ENCODE peak calls at places on chromosomes 1 and 21, in six cellular contexts. F is sigmoid colon, Z is endothelial cell of umbilical vein, H is A549, W is testis, K is tibial nerve. C is an unnamed sample. For H3K9me3, the result is how much of the 10 kb centered on the place peaks cover.

GRCh38 chr1:42176902-42177519 is 12.5 kb upstream of the GUCA2A start:
- DNase-seq in Z (peak), W (peak), K (no peak), F (no peak), H (peak), C (peak)

GRCh38 chr1:195188821-195189220 is 1419.4 kb downstream of the KCNT2 start:
- DNase-seq in F (no peak), Z (no peak), W (no peak), K (no peak), H (no peak), C (no peak)

GRCh38 chr21:42640486-42640885 is 12.9 kb upstream of the PDE9A start:
- DNase-seq in Z (no peak), W (peak), H (no peak), K (no peak), F (no peak), C (no peak)

GRCh38 chr1:216902669-216903388 is 179.6 kb upstream of the ESRRG start:
- DNase-seq in K (no peak), H (no peak), Z (no peak), F (no peak), W (no peak), C (peak)

GRCh38 chr1:244187310-244187709 is 136.2 kb downstream of the ZBTB18 start:
- DNase-seq in F (no peak), H (no peak), Z (no peak), K (no peak), W (no peak), C (no peak)

GRCh38 chr1:32892368-32893197 is 6.3 kb downstream of the HPCA start:
- DNase-seq in F (peak), H (peak), Z (no peak), W (peak), K (no peak), C (no peak)

GRCh38 chr1:234674218-234674815 is 64.3 kb upstream of the IRF2BP2 start:
- DNase-seq in H (no peak), K (no peak), W (no peak), Z (no peak), F (no peak), C (no peak)

GRCh38 chr1:232301246-232301645 is 328.7 kb downstream of the SIPA1L2 start:
- DNase-seq in K (no peak), F (no peak), H (no peak), Z (no peak), W (no peak), C (no peak)

GRCh38 chr1:171220551-171221175 is 27.6 kb upstream of the FMO1 start:
- DNase-seq in W (no peak), H (no peak), K (no peak), Z (no peak), F (no peak), C (no peak)

GRCh38 chr1:187948170-187948794 is 1119.5 kb downstream of the PLA2G4A start:
- DNase-seq in W (no peak), Z (no peak), F (no peak), H (no peak), K (no peak), C (no peak)

GRCh38 chr1:90335566-90335965 is 340.7 kb downstream of the ZNF326 start:
- DNase-seq in W (no peak), F (no peak), K (no peak), H (no peak), Z (no peak), C (no peak)

GRCh38 chr1:162772571-162773154 is 17.8 kb upstream of the HSD17B7 start:
- DNase-seq in W (no peak), Z (no peak), K (peak), H (no peak), F (no peak), C (no peak)

GRCh38 chr1:94416901-94417701 is 1.1 kb upstream of the ABCD3 start:
- DNase-seq in Z (peak), K (peak), H (peak), F (peak), W (peak), C (peak)

GRCh38 chr21:35254752-35255138 is 205.6 kb upstream of the RUNX1 start:
- DNase-seq in Z (no peak), K (no peak), W (no peak), H (no peak), F (no peak), C (no peak)

GRCh38 chr1:178284059-178284458 is 190.2 kb downstream of the RASAL2 start:
- DNase-seq in H (no peak), K (no peak), F (no peak), W (no peak), Z (no peak), C (no peak)

GRCh38 chr1:54814148-54814498 is 13.0 kb upstream of the TTC22 start:
- DNase-seq in F (no peak), W (peak), K (no peak), H (no peak), Z (no peak), C (no peak)

GRCh38 chr1:907611-908451 is 15.9 kb upstream of the SAMD11 start:
- DNase-seq in F (peak), Z (no peak), W (peak), H (no peak), K (no peak), C (no peak)

GRCh38 chr1:6353948-6354658 is 39.5 kb downstream of the ACOT7 start:
- DNase-seq in W (no peak), Z (no peak), K (no peak), H (peak), F (no peak), C (no peak)

GRCh38 chr1:159056069-159056698 is 20.4 kb downstream of the AIM2 start:
- DNase-seq in Z (no peak), K (no peak), W (no peak), F (no peak), H (no peak), C (no peak)

GRCh38 chr21:44360174-44360573 is 6.8 kb downstream of the TRPM2 start:
- DNase-seq in F (no peak), W (no peak), Z (no peak), K (no peak), H (no peak), C (no peak)

GRCh38 chr1:33529957-33530356 is 57.5 kb downstream of the ZSCAN20 start:
- DNase-seq in F (no peak), H (no peak), Z (no peak), W (no peak), K (no peak), C (no peak)

GRCh38 chr1:174837386-174837785 is 162.4 kb upstream of the CACYBP start:
- DNase-seq in Z (no peak), H (no peak), F (no peak), W (no peak), K (no peak), C (no peak)

GRCh38 chr1:27391511-27392095 is 819 bp upstream of the GPR3 start:
- DNase-seq in F (peak), Z (peak), K (peak), W (peak), H (peak), C (peak)

GRCh38 chr1:167772436-167772835 is 50.7 kb downstream of the MPZL1 start:
- DNase-seq in W (no peak), H (no peak), F (no peak), K (no peak), Z (no peak), C (no peak)

GRCh38 chr1:167776616-167777252 is 55.0 kb downstream of the MPZL1 start:
- DNase-seq in K (no peak), Z (no peak), F (no peak), H (no peak), W (no peak), C (no peak)

GRCh38 chr1:167776151-167776550 is 54.4 kb downstream of the MPZL1 start:
- DNase-seq in H (no peak), Z (no peak), W (no peak), K (no peak), F (no peak), C (no peak)

GRCh38 chr1:167775178-167775577 is 53.4 kb downstream of the MPZL1 start:
- DNase-seq in Z (peak), F (no peak), W (no peak), K (no peak), H (no peak), C (no peak)

GRCh38 chr1:167774710-167775109 is 52.9 kb downstream of the MPZL1 start:
- DNase-seq in F (no peak), Z (peak), W (no peak), H (no peak), K (no peak), C (no peak)
- H3K9me3 ChIP-seq in F (under half), Z (under half), W (under half), H (under half), K (under half), C (under half)

GRCh38 chr1:15948600-15949452 is 27.1 kb downstream of the ZBTB17 start:
- DNase-seq in H (no peak), F (peak), K (peak), Z (peak), W (peak), C (no peak)
- TF ChIP-seq POLR2A in H (no peak), F (no peak), K (no peak), Z (no peak), W (no peak), C (no peak)

GRCh38 chr1:52546852-52547251 is 6.0 kb downstream of the TUT4 start:
- DNase-seq in Z (no peak), K (no peak), H (no peak), W (no peak), F (no peak), C (no peak)
- H3K9me3 ChIP-seq in Z (under half), K (under half), H (under half), W (under half), F (under half), C (under half)

GRCh38 chr1:151254217-151255213 is at the start of gene PSMD4:
- DNase-seq in H (peak), F (peak), K (peak), Z (peak), W (peak), C (peak)
- TF ChIP-seq POLR2A in H (peak), F (peak), K (peak), Z (peak), W (no peak), C (peak)

DNA sequence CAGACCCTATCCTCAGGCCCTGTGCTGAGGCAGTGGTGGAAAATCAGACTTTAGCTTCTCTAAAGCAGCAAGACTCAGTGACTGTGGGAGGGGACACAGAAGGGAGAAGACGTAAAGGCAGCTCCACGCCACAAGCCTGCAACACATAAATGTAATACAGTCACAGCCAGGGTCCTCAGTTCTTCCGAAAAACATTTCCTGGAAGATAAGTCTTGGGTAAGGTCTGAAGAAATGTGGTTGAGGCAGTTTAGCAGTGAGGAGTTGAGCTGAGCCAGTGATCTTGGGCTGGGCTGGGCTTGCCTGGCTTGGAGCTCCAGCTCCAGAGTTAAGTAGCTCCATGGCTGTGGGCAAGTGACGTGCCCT is 127.8 kb upstream of the ADAR start:
- DNase-seq in Z (no peak), W (no peak), F (no peak), K (no peak), H (no peak), C (no peak)
- H3K9me3 ChIP-seq in Z (under half), W (under half), F (under half), K (under half), H (under half), C (under half)

GRCh38 chr1:228887101-228887500 is 151.8 kb downstream of the RHOU start:
- DNase-seq in H (no peak), K (no peak), W (no peak), Z (no peak), F (no peak), C (no peak)

GRCh38 chr1:228887956-228888355 is 152.7 kb downstream of the RHOU start:
- DNase-seq in W (no peak), Z (no peak), F (no peak), K (no peak), H (no peak), C (no peak)

GRCh38 chr1:228884615-228885566 is 149.6 kb downstream of the RHOU start:
- DNase-seq in W (no peak), H (no peak), K (no peak), Z (no peak), F (no peak), C (no peak)

GRCh38 chr1:228884196-228884595 is 148.9 kb downstream of the RHOU start:
- DNase-seq in Z (no peak), F (no peak), H (no peak), K (no peak), W (no peak), C (no peak)

DNA sequence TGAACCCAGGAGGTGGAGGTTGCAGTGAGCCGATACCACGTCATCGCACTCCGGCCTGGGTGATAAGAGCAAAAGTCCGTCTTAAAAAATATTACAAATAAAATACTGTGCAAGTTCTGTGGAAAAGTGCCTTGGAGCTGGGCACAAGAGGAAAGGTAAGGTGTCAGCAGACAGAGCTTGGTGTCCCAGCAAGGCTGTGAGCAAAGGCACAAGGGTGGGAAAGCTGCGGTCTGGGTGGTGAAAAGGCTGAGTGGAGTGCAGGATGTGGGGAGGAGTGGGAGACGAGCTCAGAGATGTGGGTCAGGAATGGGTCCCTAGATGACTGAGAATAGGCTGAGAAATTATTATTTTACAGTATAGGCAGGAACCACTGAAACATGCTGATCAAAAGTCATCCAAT is 150.6 kb downstream of the RHOU start:
- DNase-seq in K (no peak), Z (no peak), F (no peak), W (no peak), H (no peak), C (no peak)
- TF ChIP-seq POLR2A in K (no peak), Z (no peak), F (no peak), W (no peak), H (no peak), C (no peak)

DNA sequence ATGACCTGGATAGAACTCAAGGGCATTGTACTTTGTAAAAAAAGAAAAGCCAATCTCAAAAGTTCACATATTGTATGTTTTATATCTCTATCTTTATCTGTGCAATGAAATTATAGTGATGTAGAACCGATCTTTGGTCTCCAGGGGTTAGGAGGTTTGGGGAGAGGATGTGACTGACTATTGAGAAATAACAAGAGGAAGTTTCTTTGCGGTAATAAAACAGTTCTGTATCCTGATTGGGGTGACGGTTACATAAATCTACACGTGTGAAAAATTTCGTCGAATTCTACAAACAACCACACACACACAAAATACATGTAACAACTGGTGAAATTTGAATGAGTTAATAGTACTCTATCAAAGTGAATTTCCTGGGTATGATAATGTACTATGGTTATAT is 10.6 kb upstream of the OR2T33 start:
- DNase-seq in Z (no peak), K (no peak), F (no peak), H (no peak), W (no peak), C (no peak)
- H3K9me3 ChIP-seq in Z (under half), K (under half), F (under half), H (under half), W (under half), C (under half)

DNA sequence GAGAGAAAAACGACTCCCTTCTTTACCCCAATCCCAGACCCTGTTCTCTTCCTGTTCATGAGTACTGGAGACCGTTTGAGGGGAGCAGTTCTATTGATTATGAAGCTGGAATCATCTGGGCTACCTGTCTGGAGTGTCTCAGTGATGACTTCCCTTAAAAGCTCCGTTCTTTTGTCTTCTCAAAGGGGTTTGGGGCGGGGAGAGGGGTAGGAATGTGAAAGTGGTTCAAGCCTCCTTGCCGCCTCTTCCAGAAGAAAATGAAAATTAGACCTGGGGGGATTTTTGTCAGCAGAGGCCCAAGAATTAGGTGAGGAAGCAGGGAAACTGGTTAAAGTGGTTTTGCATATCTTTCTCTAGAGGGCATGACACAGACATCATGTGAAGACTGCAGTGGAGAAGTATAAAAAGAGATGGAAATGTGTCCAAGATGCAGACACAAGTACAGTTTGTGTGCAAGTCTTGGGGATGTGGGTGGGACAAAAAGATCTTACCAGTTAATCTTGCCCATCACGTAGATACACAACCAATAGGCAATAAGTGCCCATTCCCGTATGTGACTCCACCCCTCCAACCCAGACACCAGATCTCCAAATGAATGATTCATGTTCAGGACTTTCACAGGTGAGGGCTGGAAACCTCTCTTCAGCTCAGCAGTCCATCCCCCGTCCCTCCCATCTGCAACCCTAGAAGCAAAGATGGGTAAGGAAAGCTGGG is 470 bp upstream of the MTMR11 start:
- DNase-seq in K (no peak), F (no peak), W (peak), Z (peak), H (peak), C (peak)
- TF ChIP-seq POLR2A in K (no peak), F (peak), W (no peak), Z (no peak), H (no peak), C (peak)

C was measured in prostate gland.